ENCODE peak calls at places on chromosomes 1 and 21, in seven cellular contexts. U is tibial artery; D is uterus; R is prostate gland; N is activated CD8-positive, alpha-beta T cell treated with anti-CD3 and anti-CD28 coated beads for 36 hours; Z is fibroblast of pulmonary artery; Q is activated B cell treated with CpG ODN at 0.5 μM for 24 hours. X is an unnamed sample.

GRCh38 chr1:172005856-172006255 is 164.6 kb downstream of the DNM3 start:
- DNase-seq in Z (no peak), D (no peak), N (no peak), R (no peak), U (no peak), Q (no peak), X (peak)

GRCh38 chr1:167770127-167770526 is 48.3 kb downstream of the MPZL1 start:
- DNase-seq in U (no peak), Z (no peak), D (no peak), Q (no peak), N (no peak), R (no peak), X (no peak)

GRCh38 chr1:47659141-47659540 is 221.3 kb downstream of the FOXD2 start:
- DNase-seq in U (peak), Q (no peak), N (no peak), Z (no peak), R (no peak), D (no peak), X (no peak)

GRCh38 chr1:228166170-228166936 is 749 bp downstream of the IBA57 start:
- DNase-seq in D (peak), Z (peak), N (peak), U (peak), R (peak), Q (no peak), X (peak)

GRCh38 chr1:115975569-115976061 is 698 bp upstream of the SLC22A15 start:
- DNase-seq in N (no peak), U (no peak), Q (no peak), R (no peak), Z (no peak), D (no peak), X (no peak)

GRCh38 chr1:15803380-15803779 is 4.1 kb downstream of the UQCRHL start:
- DNase-seq in N (peak), D (no peak), U (no peak), Z (peak), R (no peak), Q (peak), X (peak)

GRCh38 chr1:22625262-22625925 is 11.0 kb upstream of the C1QA start:
- DNase-seq in U (no peak), Z (peak), N (no peak), Q (no peak), R (no peak), D (no peak), X (no peak)

GRCh38 chr1:218459450-218459849 is 114.3 kb downstream of the TGFB2 start:
- DNase-seq in U (no peak), D (no peak), N (no peak), R (no peak), Q (no peak), Z (peak), X (no peak)

GRCh38 chr1:112054504-112054903 is 65.0 kb upstream of the KCND3 start:
- DNase-seq in U (no peak), Z (no peak), Q (no peak), R (no peak), N (no peak), D (no peak), X (no peak)

GRCh38 chr1:94258873-94259331 is 21.5 kb upstream of the ARHGAP29 start:
- DNase-seq in Q (no peak), R (peak), Z (peak), D (peak), N (no peak), U (peak), X (peak)

GRCh38 chr1:165949335-165950130 is 122.1 kb downstream of the UCK2 start:
- DNase-seq in D (no peak), Z (no peak), Q (no peak), N (no peak), U (no peak), R (no peak), X (no peak)

GRCh38 chr1:47186267-47187185 is 3.3 kb downstream of the PDZK1IP1 start:
- DNase-seq in R (no peak), D (no peak), Q (no peak), Z (no peak), N (no peak), U (no peak), X (no peak)

GRCh38 chr1:75097686-75098085 is 36.5 kb upstream of the LHX8 start:
- DNase-seq in N (no peak), R (no peak), U (no peak), Z (peak), Q (no peak), D (no peak), X (no peak)

GRCh38 chr1:230994860-230995259 is 16.0 kb downstream of the ARV1 start:
- DNase-seq in Q (no peak), N (no peak), Z (no peak), D (no peak), U (no peak), R (no peak), X (no peak)

GRCh38 chr1:61007534-61008364 is 74.6 kb upstream of the NFIA start:
- DNase-seq in Q (no peak), Z (no peak), D (no peak), R (no peak), U (no peak), N (no peak), X (no peak)

GRCh38 chr1:932776-933602 is 9.3 kb downstream of the SAMD11 start:
- DNase-seq in Z (no peak), R (peak), Q (no peak), N (no peak), U (no peak), D (no peak), X (no peak)

GRCh38 chr21:41571938-41572510 is 64.1 kb upstream of the TMPRSS2 start:
- DNase-seq in Q (no peak), Z (no peak), U (no peak), D (no peak), R (no peak), N (no peak), X (no peak)

GRCh38 chr1:214827883-214828282 is 224.9 kb downstream of the CENPF start:
- DNase-seq in N (no peak), R (no peak), D (no peak), Z (no peak), Q (no peak), U (no peak), X (no peak)

GRCh38 chr1:214824758-214825157 is 221.8 kb downstream of the CENPF start:
- DNase-seq in U (no peak), R (no peak), Z (no peak), D (no peak), Q (no peak), N (no peak), X (no peak)

DNA sequence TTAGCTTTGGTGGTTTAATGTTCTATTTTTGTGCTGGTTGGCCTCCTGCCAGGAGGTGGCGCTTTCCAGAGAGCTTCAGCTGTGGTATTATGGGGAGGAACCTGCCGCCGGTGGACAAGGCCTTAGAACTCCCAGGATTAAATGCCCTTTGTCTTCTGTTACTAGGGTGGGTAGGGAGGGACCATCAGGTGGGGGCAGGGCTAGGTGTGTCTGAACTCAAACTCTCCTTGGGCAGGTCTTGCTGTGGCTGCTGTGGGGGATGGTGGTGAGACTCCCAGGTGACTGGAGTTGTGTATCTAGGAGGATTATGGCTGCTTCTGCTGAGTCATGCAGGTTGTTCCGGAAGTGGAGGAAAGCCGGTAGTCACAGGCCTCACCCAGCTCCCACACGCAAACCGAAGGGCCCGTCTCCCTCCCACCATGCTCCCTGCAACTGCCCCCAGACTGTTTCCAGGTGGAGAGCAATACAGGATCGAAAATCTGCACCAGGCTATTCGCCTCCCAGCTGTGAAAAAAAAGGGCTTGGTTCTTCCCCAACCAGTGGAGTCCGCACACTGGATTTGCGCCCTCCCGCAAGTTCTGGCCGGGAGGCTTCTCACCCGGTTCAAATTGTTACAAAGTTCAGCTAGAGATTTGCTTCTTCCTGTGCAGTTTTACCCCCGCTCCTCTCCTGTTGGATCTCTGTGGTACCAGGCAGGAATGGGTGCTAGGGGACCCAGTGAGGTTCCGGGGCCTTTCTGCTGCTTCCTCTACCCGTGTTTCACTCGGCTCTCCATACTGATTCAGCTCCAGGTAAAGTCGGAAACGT is 220.5 kb downstream of the CENPF start:
- DNase-seq in N (peak), U (no peak), Q (no peak), D (no peak), Z (no peak), R (no peak), X (no peak)
- TF ChIP-seq CTCF in N (no peak), U (no peak), Q (no peak), D (no peak), Z (no peak), R (no peak), X (no peak)

DNA sequence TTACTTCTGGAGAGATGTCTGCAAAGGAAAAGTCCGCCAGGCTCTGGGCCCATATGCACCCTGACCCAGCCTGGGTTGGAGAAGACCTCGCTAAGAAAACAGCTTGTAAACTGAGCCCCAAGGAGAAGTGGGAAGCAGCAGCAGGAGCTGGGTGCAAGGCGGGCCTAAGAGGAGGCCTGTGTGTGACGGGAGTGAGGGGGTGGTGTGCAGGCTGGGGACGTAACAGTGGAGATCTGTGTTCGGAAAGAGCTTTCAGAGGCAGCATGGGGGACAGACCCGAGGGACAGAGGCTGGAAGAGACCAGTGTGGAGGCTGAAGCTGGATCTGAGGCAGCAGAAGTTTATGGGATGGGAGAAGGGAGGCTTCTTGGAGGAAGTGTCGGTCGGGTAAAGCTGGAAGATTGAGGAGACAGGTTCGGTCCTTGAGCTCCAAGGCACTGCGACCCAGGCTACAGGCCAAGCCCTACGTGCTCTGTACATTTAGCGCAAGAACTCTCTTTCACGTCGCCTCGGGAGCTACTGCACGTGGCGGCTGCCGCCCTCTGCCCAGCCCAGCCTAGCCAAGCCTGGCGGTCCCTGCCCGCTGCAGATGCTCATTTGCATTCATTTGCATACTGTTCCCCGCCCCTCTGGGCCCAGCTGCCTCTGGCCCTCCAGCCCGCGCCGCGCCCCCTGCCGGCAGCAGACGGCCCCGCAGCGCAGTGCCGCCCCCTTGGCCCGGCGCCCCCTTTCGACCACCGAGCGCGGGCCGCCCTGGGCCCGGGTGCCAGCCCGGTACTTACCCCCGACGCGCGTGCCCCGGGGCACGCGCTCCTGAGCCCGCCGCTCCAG is 6.3 kb downstream of the HPCA start:
- DNase-seq in Z (peak), R (no peak), U (no peak), D (no peak), Q (peak), N (peak), X (no peak)
- TF ChIP-seq CTCF in Z (peak), R (peak), U (peak), D (peak), Q (no peak), N (peak), X (peak)

GRCh38 chr1:160884579-160884978 is 401 bp downstream of the ITLN1 start:
- DNase-seq in R (no peak), Q (no peak), N (no peak), D (no peak), U (no peak), Z (no peak), X (peak)
- TF ChIP-seq CTCF in R (peak), Q (no peak), N (peak), D (no peak), U (peak), Z (no peak), X (peak)

DNA sequence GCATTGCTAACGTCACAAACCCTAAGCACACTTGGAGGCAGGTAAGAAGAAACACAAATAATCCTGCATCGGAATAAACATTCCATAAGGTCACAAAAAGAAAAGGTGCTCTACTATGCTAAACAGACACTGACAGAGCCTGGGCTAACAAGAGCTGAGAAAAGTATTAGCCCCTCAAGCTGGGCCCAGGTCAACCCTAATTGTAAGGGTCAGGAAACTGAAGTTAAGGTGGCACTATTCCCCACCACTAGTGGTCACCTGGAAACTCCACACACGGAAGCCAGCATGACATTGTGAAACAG is 1.3 kb downstream of the PTTG1IP start:
- DNase-seq in Q (no peak), N (no peak), R (no peak), U (no peak), Z (no peak), D (no peak), X (no peak)
- TF ChIP-seq CTCF in Q (no peak), N (no peak), R (peak), U (no peak), Z (no peak), D (no peak), X (no peak)

X was measured in HFFc6.